ENCODE peak calls at places on chromosomes 13 and 19, in six cellular contexts. One of them, this sample, is unnamed.

GRCh38 chr19:33621811-33622504 is at the start of gene CHST8:
- DNase-seq in adipocyte: peak; percentile 50
- DNase-seq in neural progenitor cell: peak; percentile 92
- DNase-seq in CD4-positive, alpha-beta memory T cell: no peak
- DNase-seq in heart left ventricle: peak; percentile 55
- DNase-seq in GM23338: peak; percentile 82
- DNase-seq in this sample: peak; percentile 87

GRCh38 chr13:84296386-84296785 is 414.1 kb upstream of the SLITRK1 start:
- DNase-seq in heart left ventricle: no peak
- DNase-seq in CD4-positive, alpha-beta memory T cell: no peak
- DNase-seq in neural progenitor cell: no peak
- DNase-seq in adipocyte: no peak
- DNase-seq in GM23338: peak; percentile 17
- DNase-seq in this sample: no peak

GRCh38 chr19:12924621-12925310 is 5.7 kb upstream of the SYCE2 start:
- DNase-seq in GM23338: no peak
- DNase-seq in neural progenitor cell: no peak
- DNase-seq in CD4-positive, alpha-beta memory T cell: no peak
- DNase-seq in adipocyte: no peak
- DNase-seq in heart left ventricle: no peak
- DNase-seq in this sample: no peak

GRCh38 chr13:109156181-109156935 is 526.9 kb downstream of the MYO16 start:
- DNase-seq in adipocyte: peak; percentile 91
- DNase-seq in neural progenitor cell: no peak
- DNase-seq in heart left ventricle: no peak
- DNase-seq in GM23338: no peak
- DNase-seq in CD4-positive, alpha-beta memory T cell: no peak
- DNase-seq in this sample: no peak

GRCh38 chr13:32261567-32261966 is 53.6 kb downstream of the ZAR1L start:
- DNase-seq in neural progenitor cell: no peak
- DNase-seq in GM23338: no peak
- DNase-seq in adipocyte: peak; percentile 73
- DNase-seq in heart left ventricle: peak; percentile 88
- DNase-seq in CD4-positive, alpha-beta memory T cell: no peak
- DNase-seq in this sample: peak; percentile 61

GRCh38 chr19:38004100-38004504 is 97.1 kb downstream of the SIPA1L3 start:
- DNase-seq in CD4-positive, alpha-beta memory T cell: no peak
- DNase-seq in heart left ventricle: no peak
- DNase-seq in GM23338: no peak
- DNase-seq in adipocyte: peak; percentile 59
- DNase-seq in neural progenitor cell: no peak
- DNase-seq in this sample: no peak

GRCh38 chr13:98565726-98566577 is 11.0 kb downstream of the STK24 start:
- DNase-seq in neural progenitor cell: no peak
- DNase-seq in heart left ventricle: peak; percentile 46
- DNase-seq in GM23338: no peak
- DNase-seq in CD4-positive, alpha-beta memory T cell: no peak
- DNase-seq in adipocyte: no peak
- DNase-seq in this sample: no peak

GRCh38 chr13:108728370-108728769 is 99.0 kb downstream of the MYO16 start:
- DNase-seq in GM23338: peak; percentile 91
- DNase-seq in adipocyte: no peak
- DNase-seq in neural progenitor cell: peak; percentile 69
- DNase-seq in heart left ventricle: no peak
- DNase-seq in CD4-positive, alpha-beta memory T cell: no peak
- DNase-seq in this sample: peak; percentile 14

GRCh38 chr13:50829896-50830295 is 13.6 kb downstream of the DLEU7 start:
- DNase-seq in adipocyte: peak; percentile 87
- DNase-seq in heart left ventricle: no peak
- DNase-seq in neural progenitor cell: no peak
- DNase-seq in CD4-positive, alpha-beta memory T cell: no peak
- DNase-seq in GM23338: no peak
- DNase-seq in this sample: no peak

GRCh38 chr13:42574011-42574410 is at the start of gene TNFSF11:
- DNase-seq in GM23338: peak; percentile 90
- DNase-seq in neural progenitor cell: peak; percentile 59
- DNase-seq in adipocyte: no peak
- DNase-seq in heart left ventricle: no peak
- DNase-seq in CD4-positive, alpha-beta memory T cell: peak; percentile 8
- DNase-seq in this sample: no peak

GRCh38 chr13:91740811-91741210 is 342.4 kb downstream of the GPC5 start:
- DNase-seq in neural progenitor cell: peak; percentile 54
- DNase-seq in CD4-positive, alpha-beta memory T cell: no peak
- DNase-seq in heart left ventricle: no peak
- DNase-seq in adipocyte: no peak
- DNase-seq in GM23338: no peak
- DNase-seq in this sample: no peak

GRCh38 chr19:42480335-42481095 is 37.8 kb upstream of the CXCL17 start:
- DNase-seq in GM23338: no peak
- DNase-seq in heart left ventricle: no peak
- DNase-seq in neural progenitor cell: no peak
- DNase-seq in CD4-positive, alpha-beta memory T cell: peak; percentile 2
- DNase-seq in adipocyte: peak; percentile 63
- DNase-seq in this sample: no peak

GRCh38 chr13:44759723-44760360 is 183.7 kb upstream of the TSC22D1 start:
- DNase-seq in heart left ventricle: no peak
- DNase-seq in neural progenitor cell: no peak
- DNase-seq in GM23338: no peak
- DNase-seq in CD4-positive, alpha-beta memory T cell: no peak
- DNase-seq in adipocyte: peak; percentile 11
- DNase-seq in this sample: no peak

GRCh38 chr13:51396352-51396751 is 56.5 kb downstream of the INTS6 start:
- DNase-seq in CD4-positive, alpha-beta memory T cell: no peak
- DNase-seq in heart left ventricle: no peak
- DNase-seq in GM23338: no peak
- DNase-seq in neural progenitor cell: no peak
- DNase-seq in adipocyte: peak; percentile 47
- DNase-seq in this sample: no peak

GRCh38 chr19:42693760-42694350 is 46.4 kb downstream of the PSG3 start:
- DNase-seq in adipocyte: peak; percentile 61
- DNase-seq in neural progenitor cell: no peak
- DNase-seq in CD4-positive, alpha-beta memory T cell: no peak
- DNase-seq in heart left ventricle: no peak
- DNase-seq in GM23338: peak; percentile 86
- DNase-seq in this sample: peak; percentile 38

GRCh38 chr13:36766295-36766694 is 52.7 kb upstream of the RFXAP start:
- DNase-seq in GM23338: peak; percentile 17
- DNase-seq in neural progenitor cell: no peak
- DNase-seq in heart left ventricle: no peak
- DNase-seq in CD4-positive, alpha-beta memory T cell: no peak
- DNase-seq in adipocyte: peak; percentile 9
- DNase-seq in this sample: no peak

GRCh38 chr19:3790941-3791340 is 4.8 kb upstream of the MATK start:
- DNase-seq in CD4-positive, alpha-beta memory T cell: no peak
- DNase-seq in neural progenitor cell: no peak
- DNase-seq in heart left ventricle: no peak
- DNase-seq in adipocyte: no peak
- DNase-seq in GM23338: no peak
- DNase-seq in this sample: no peak

GRCh38 chr13:113991191-113991669 is 17.4 kb upstream of the C13orf46 start:
- DNase-seq in CD4-positive, alpha-beta memory T cell: no peak
- DNase-seq in neural progenitor cell: no peak
- DNase-seq in adipocyte: no peak
- DNase-seq in GM23338: no peak
- DNase-seq in heart left ventricle: no peak
- DNase-seq in this sample: no peak

GRCh38 chr13:109610517-109610916 is 175.9 kb downstream of the IRS2 start:
- DNase-seq in CD4-positive, alpha-beta memory T cell: peak; percentile 26
- DNase-seq in adipocyte: no peak
- DNase-seq in neural progenitor cell: peak; percentile 50
- DNase-seq in GM23338: peak; percentile 60
- DNase-seq in heart left ventricle: peak; percentile 31
- DNase-seq in this sample: peak; percentile 61

GRCh38 chr19:46704379-46705076 is 12.4 kb downstream of the PRKD2 start:
- DNase-seq in neural progenitor cell: peak; percentile 71
- DNase-seq in GM23338: peak; percentile 95
- DNase-seq in adipocyte: peak; percentile 58
- DNase-seq in CD4-positive, alpha-beta memory T cell: peak; percentile 76
- DNase-seq in heart left ventricle: peak; percentile 77
- DNase-seq in this sample: peak; percentile 80

GRCh38 chr19:55831846-55832245 is at the start of gene NLRP11:
- DNase-seq in neural progenitor cell: no peak
- DNase-seq in GM23338: no peak
- DNase-seq in adipocyte: no peak
- DNase-seq in CD4-positive, alpha-beta memory T cell: no peak
- DNase-seq in heart left ventricle: no peak
- DNase-seq in this sample: no peak

GRCh38 chr19:3440082-3440481 is 40.2 kb downstream of the SMIM24 start:
- DNase-seq in adipocyte: peak; percentile 37
- DNase-seq in neural progenitor cell: peak; percentile 50
- DNase-seq in GM23338: peak; percentile 91
- DNase-seq in CD4-positive, alpha-beta memory T cell: peak; percentile 47
- DNase-seq in heart left ventricle: no peak
- DNase-seq in this sample: peak; percentile 64

GRCh38 chr13:110705356-110705825 is 525 bp downstream of the CARS2 start:
- DNase-seq in adipocyte: no peak
- DNase-seq in heart left ventricle: no peak
- DNase-seq in GM23338: no peak
- DNase-seq in CD4-positive, alpha-beta memory T cell: no peak
- DNase-seq in neural progenitor cell: no peak
- DNase-seq in this sample: no peak

GRCh38 chr19:38107129-38107528 is 116.9 kb downstream of the DPF1 start:
- DNase-seq in GM23338: no peak
- DNase-seq in adipocyte: no peak
- DNase-seq in CD4-positive, alpha-beta memory T cell: no peak
- DNase-seq in heart left ventricle: no peak
- DNase-seq in neural progenitor cell: no peak
- DNase-seq in this sample: no peak

GRCh38 chr19:928471-929259 is 2.8 kb downstream of the ARID3A start:
- DNase-seq in adipocyte: peak; percentile 47
- DNase-seq in neural progenitor cell: no peak
- DNase-seq in heart left ventricle: no peak
- DNase-seq in CD4-positive, alpha-beta memory T cell: no peak
- DNase-seq in GM23338: no peak
- DNase-seq in this sample: no peak

GRCh38 chr13:27569405-27569804 is 50.9 kb downstream of the LNX2 start:
- DNase-seq in neural progenitor cell: no peak
- DNase-seq in heart left ventricle: no peak
- DNase-seq in CD4-positive, alpha-beta memory T cell: no peak
- DNase-seq in adipocyte: no peak
- DNase-seq in GM23338: no peak
- DNase-seq in this sample: no peak

GRCh38 chr13:51519839-51520238 is 64.4 kb upstream of the WDFY2 start:
- DNase-seq in CD4-positive, alpha-beta memory T cell: no peak
- DNase-seq in heart left ventricle: no peak
- DNase-seq in GM23338: no peak
- DNase-seq in neural progenitor cell: no peak
- DNase-seq in adipocyte: peak; percentile 70
- DNase-seq in this sample: no peak

GRCh38 chr13:23513460-23513859 is 56.8 kb upstream of the TNFRSF19 start:
- DNase-seq in neural progenitor cell: no peak
- DNase-seq in heart left ventricle: no peak
- DNase-seq in GM23338: no peak
- DNase-seq in adipocyte: no peak
- DNase-seq in CD4-positive, alpha-beta memory T cell: no peak
- DNase-seq in this sample: no peak

DNA sequence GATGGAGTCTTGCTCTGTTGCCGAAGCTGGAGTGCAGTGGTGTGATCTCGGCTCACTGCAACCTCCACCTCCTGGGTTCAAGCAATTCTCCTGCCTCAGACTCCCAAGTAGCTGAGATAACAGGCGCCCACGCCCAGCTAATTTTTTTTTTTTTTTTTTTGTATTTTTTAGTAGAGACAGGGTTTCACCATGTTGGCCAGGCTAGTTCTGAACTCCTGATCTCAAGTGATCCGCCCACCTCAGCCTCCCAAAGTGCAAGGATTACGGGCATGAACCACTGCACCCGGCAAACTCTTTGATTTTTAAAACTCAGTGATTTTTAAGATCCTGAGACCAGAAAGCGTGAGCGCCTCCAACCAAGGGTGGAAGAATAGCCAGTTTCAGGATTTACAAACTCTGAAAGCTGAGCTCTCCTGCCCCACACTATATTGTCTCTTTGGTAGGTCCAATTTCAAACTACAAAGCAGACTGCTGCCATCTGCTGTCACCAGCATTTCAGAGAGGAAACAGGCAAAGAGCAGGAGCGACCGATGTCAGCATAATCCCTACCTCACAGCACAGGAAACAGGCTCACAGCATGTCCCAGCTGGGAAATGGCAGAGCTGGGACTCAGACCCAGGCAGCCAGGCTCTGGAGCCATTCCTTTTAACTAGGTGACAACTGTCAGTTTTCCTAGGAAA is 9.2 kb downstream of the NOSIP start:
- DNase-seq in GM23338: peak; percentile 57
- DNase-seq in heart left ventricle: no peak
- DNase-seq in neural progenitor cell: peak; percentile 67
- DNase-seq in adipocyte: no peak
- DNase-seq in CD4-positive, alpha-beta memory T cell: peak; percentile 52
- DNase-seq in this sample: peak; percentile 63
- H3K4me3 ChIP-seq in GM23338: no peak overlapping the region
- H3K4me3 ChIP-seq in heart left ventricle: no peak overlapping the region
- H3K4me3 ChIP-seq in neural progenitor cell: no peak overlapping the region
- H3K4me3 ChIP-seq in adipocyte: no peak overlapping the region
- H3K4me3 ChIP-seq in CD4-positive, alpha-beta memory T cell: no peak overlapping the region
- H3K4me3 ChIP-seq in this sample: no peak overlapping the region

GRCh38 chr19:53881482-53882390 is at the start of gene PRKCG:
- DNase-seq in adipocyte: peak; percentile 64
- DNase-seq in neural progenitor cell: peak; percentile 87
- DNase-seq in GM23338: peak; percentile 90
- DNase-seq in heart left ventricle: peak; percentile 43
- DNase-seq in CD4-positive, alpha-beta memory T cell: peak; percentile 66
- DNase-seq in this sample: peak; percentile 63
- H3K4me1 ChIP-seq in adipocyte: peaks cover 14% of the 10 kb centered on the region
- H3K4me1 ChIP-seq in neural progenitor cell: peaks cover 25% of the 10 kb centered on the region
- H3K4me1 ChIP-seq in GM23338: peaks cover 37% of the 10 kb centered on the region
- H3K4me1 ChIP-seq in heart left ventricle: peaks cover 11% of the 10 kb centered on the region
- H3K4me1 ChIP-seq in CD4-positive, alpha-beta memory T cell: peaks cover 54% of the 10 kb centered on the region
- H3K4me1 ChIP-seq in this sample: no peaks in the 10 kb centered on the region

DNA sequence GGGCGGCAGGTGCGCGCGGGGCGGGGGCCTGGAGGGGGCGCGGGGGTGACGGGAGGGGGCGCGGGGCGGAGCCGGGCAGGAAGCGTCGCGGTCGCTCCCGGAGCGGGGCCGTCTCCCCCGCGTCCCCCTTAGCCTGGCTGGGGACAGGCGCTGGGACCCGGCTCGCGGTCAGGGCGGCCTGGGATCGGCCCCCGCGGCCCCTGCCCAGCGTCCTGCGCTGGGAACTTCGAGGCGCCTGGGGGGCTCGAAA is 74.7 kb upstream of the MCF2L start:
- DNase-seq in heart left ventricle: no peak
- DNase-seq in GM23338: no peak
- DNase-seq in adipocyte: no peak
- DNase-seq in CD4-positive, alpha-beta memory T cell: no peak
- DNase-seq in neural progenitor cell: no peak
- DNase-seq in this sample: no peak
- H3K4me3 ChIP-seq in heart left ventricle: peak overlapping the region; percentile 52
- H3K4me3 ChIP-seq in GM23338: peak overlapping the region; percentile 70
- H3K4me3 ChIP-seq in adipocyte: no peak overlapping the region
- H3K4me3 ChIP-seq in CD4-positive, alpha-beta memory T cell: no peak overlapping the region
- H3K4me3 ChIP-seq in neural progenitor cell: peak overlapping the region; percentile 96
- H3K4me3 ChIP-seq in this sample: peak overlapping the region; percentile 48

DNA sequence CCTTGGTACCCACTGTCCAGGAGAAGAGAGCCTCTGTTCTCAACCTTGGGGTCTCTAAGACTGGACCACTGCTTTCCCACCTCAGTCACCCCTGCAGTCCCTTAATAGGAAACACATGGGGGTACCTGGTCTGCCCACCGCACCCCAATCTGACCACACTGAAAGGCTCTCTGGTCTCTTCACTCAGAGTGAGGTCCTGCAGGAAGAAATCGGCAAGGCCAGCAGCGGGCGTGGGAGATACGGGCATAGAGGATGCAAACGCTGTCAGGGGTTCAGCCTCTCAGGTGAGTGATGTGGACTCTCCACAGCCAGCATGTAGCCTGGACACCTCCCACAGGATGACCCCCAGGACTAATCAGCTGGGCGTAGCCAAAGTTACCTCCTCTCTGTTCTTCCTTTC is 3.5 kb downstream of the SIGLEC9 start:
- DNase-seq in CD4-positive, alpha-beta memory T cell: no peak
- DNase-seq in adipocyte: no peak
- DNase-seq in neural progenitor cell: no peak
- DNase-seq in heart left ventricle: no peak
- DNase-seq in GM23338: no peak
- DNase-seq in this sample: no peak
- H3K4me1 ChIP-seq in CD4-positive, alpha-beta memory T cell: peaks cover 87% of the 10 kb centered on the region
- H3K4me1 ChIP-seq in adipocyte: peaks cover 11% of the 10 kb centered on the region
- H3K4me1 ChIP-seq in neural progenitor cell: no peaks in the 10 kb centered on the region
- H3K4me1 ChIP-seq in heart left ventricle: peaks cover 5% of the 10 kb centered on the region
- H3K4me1 ChIP-seq in GM23338: no peaks in the 10 kb centered on the region
- H3K4me1 ChIP-seq in this sample: no peaks in the 10 kb centered on the region